ENCODE peak calls at places on chromosomes 2 and 18, in nine cellular contexts. One of them, this sample, is unnamed.

GRCh38 chr2:118291481-118291880 is 203.2 kb downstream of the INSIG2 start:
- DNase-seq in choroid plexus epithelial cell: no peak
- DNase-seq in AG09309: no peak
- DNase-seq in cardiac fibroblast: no peak
- DNase-seq in IMR-90: no peak
- DNase-seq in astrocyte of the spinal cord: peak
- DNase-seq in GM12865: no peak
- DNase-seq in retinal pigment epithelial cell: no peak
- DNase-seq in transverse colon: no peak
- DNase-seq in this sample: peak

GRCh38 chr2:168661404-168661869 is 141.0 kb upstream of the NOSTRIN start:
- DNase-seq in AG09309: no peak
- DNase-seq in GM12865: no peak
- DNase-seq in transverse colon: no peak
- DNase-seq in cardiac fibroblast: no peak
- DNase-seq in astrocyte of the spinal cord: peak
- DNase-seq in choroid plexus epithelial cell: peak
- DNase-seq in retinal pigment epithelial cell: no peak
- DNase-seq in IMR-90: no peak
- DNase-seq in this sample: no peak

GRCh38 chr18:44036500-44036899 is 644.2 kb upstream of the SETBP1 start:
- DNase-seq in transverse colon: no peak
- DNase-seq in retinal pigment epithelial cell: no peak
- DNase-seq in IMR-90: no peak
- DNase-seq in cardiac fibroblast: peak
- DNase-seq in astrocyte of the spinal cord: no peak
- DNase-seq in choroid plexus epithelial cell: peak
- DNase-seq in AG09309: no peak
- DNase-seq in GM12865: no peak
- DNase-seq in this sample: no peak

GRCh38 chr2:25159947-25160346 is 8.4 kb downstream of the POMC start:
- DNase-seq in IMR-90: peak
- DNase-seq in cardiac fibroblast: peak
- DNase-seq in GM12865: no peak
- DNase-seq in astrocyte of the spinal cord: no peak
- DNase-seq in retinal pigment epithelial cell: no peak
- DNase-seq in AG09309: no peak
- DNase-seq in choroid plexus epithelial cell: no peak
- DNase-seq in transverse colon: no peak
- DNase-seq in this sample: no peak

GRCh38 chr2:192190474-192190873 is 4.3 kb downstream of the TMEFF2 start:
- DNase-seq in IMR-90: peak
- DNase-seq in transverse colon: no peak
- DNase-seq in AG09309: peak
- DNase-seq in cardiac fibroblast: peak
- DNase-seq in retinal pigment epithelial cell: no peak
- DNase-seq in choroid plexus epithelial cell: peak
- DNase-seq in GM12865: no peak
- DNase-seq in astrocyte of the spinal cord: peak
- DNase-seq in this sample: peak

GRCh38 chr2:23698733-23699391 is 228.1 kb downstream of the ATAD2B start:
- DNase-seq in AG09309: no peak
- DNase-seq in choroid plexus epithelial cell: peak
- DNase-seq in GM12865: no peak
- DNase-seq in transverse colon: no peak
- DNase-seq in astrocyte of the spinal cord: peak
- DNase-seq in cardiac fibroblast: peak
- DNase-seq in retinal pigment epithelial cell: peak
- DNase-seq in IMR-90: peak
- DNase-seq in this sample: no peak

GRCh38 chr2:104938226-104938941 is 84.5 kb downstream of the POU3F3 start:
- DNase-seq in AG09309: no peak
- DNase-seq in transverse colon: no peak
- DNase-seq in cardiac fibroblast: no peak
- DNase-seq in GM12865: peak
- DNase-seq in IMR-90: no peak
- DNase-seq in choroid plexus epithelial cell: no peak
- DNase-seq in astrocyte of the spinal cord: no peak
- DNase-seq in retinal pigment epithelial cell: no peak
- DNase-seq in this sample: no peak

GRCh38 chr2:101998556-101999121 is 6.9 kb downstream of the IL1R2 start:
- DNase-seq in retinal pigment epithelial cell: no peak
- DNase-seq in astrocyte of the spinal cord: no peak
- DNase-seq in cardiac fibroblast: no peak
- DNase-seq in GM12865: peak
- DNase-seq in choroid plexus epithelial cell: no peak
- DNase-seq in IMR-90: no peak
- DNase-seq in transverse colon: no peak
- DNase-seq in AG09309: no peak
- DNase-seq in this sample: no peak

GRCh38 chr18:34661464-34662087 is 48.5 kb upstream of the DTNA start:
- DNase-seq in AG09309: no peak
- DNase-seq in transverse colon: no peak
- DNase-seq in IMR-90: peak
- DNase-seq in cardiac fibroblast: peak
- DNase-seq in astrocyte of the spinal cord: peak
- DNase-seq in choroid plexus epithelial cell: peak
- DNase-seq in GM12865: peak
- DNase-seq in retinal pigment epithelial cell: no peak
- DNase-seq in this sample: peak

GRCh38 chr2:236876642-236877041 is 209.0 kb upstream of the COPS8 start:
- DNase-seq in astrocyte of the spinal cord: no peak
- DNase-seq in transverse colon: no peak
- DNase-seq in AG09309: no peak
- DNase-seq in cardiac fibroblast: no peak
- DNase-seq in choroid plexus epithelial cell: no peak
- DNase-seq in IMR-90: no peak
- DNase-seq in retinal pigment epithelial cell: no peak
- DNase-seq in GM12865: no peak
- DNase-seq in this sample: no peak

GRCh38 chr2:209314641-209315040 is 109.2 kb upstream of the MAP2 start:
- DNase-seq in cardiac fibroblast: peak
- DNase-seq in transverse colon: no peak
- DNase-seq in choroid plexus epithelial cell: peak
- DNase-seq in astrocyte of the spinal cord: peak
- DNase-seq in IMR-90: no peak
- DNase-seq in GM12865: no peak
- DNase-seq in retinal pigment epithelial cell: no peak
- DNase-seq in AG09309: no peak
- DNase-seq in this sample: no peak

GRCh38 chr18:59006461-59007067 is 133.1 kb upstream of the SEC11C start:
- DNase-seq in AG09309: no peak
- DNase-seq in GM12865: no peak
- DNase-seq in astrocyte of the spinal cord: peak
- DNase-seq in IMR-90: no peak
- DNase-seq in retinal pigment epithelial cell: no peak
- DNase-seq in cardiac fibroblast: peak
- DNase-seq in choroid plexus epithelial cell: peak
- DNase-seq in transverse colon: no peak
- DNase-seq in this sample: peak

GRCh38 chr2:233473386-233473791 is 93.2 kb downstream of the USP40 start:
- DNase-seq in astrocyte of the spinal cord: no peak
- DNase-seq in IMR-90: no peak
- DNase-seq in transverse colon: no peak
- DNase-seq in GM12865: no peak
- DNase-seq in retinal pigment epithelial cell: no peak
- DNase-seq in cardiac fibroblast: no peak
- DNase-seq in AG09309: no peak
- DNase-seq in choroid plexus epithelial cell: no peak
- DNase-seq in this sample: no peak

GRCh38 chr2:37666772-37667171 is 4.7 kb downstream of the CDC42EP3 start:
- DNase-seq in transverse colon: no peak
- DNase-seq in IMR-90: no peak
- DNase-seq in astrocyte of the spinal cord: no peak
- DNase-seq in GM12865: no peak
- DNase-seq in cardiac fibroblast: no peak
- DNase-seq in retinal pigment epithelial cell: no peak
- DNase-seq in AG09309: no peak
- DNase-seq in choroid plexus epithelial cell: no peak
- DNase-seq in this sample: no peak
- H3K4me3 ChIP-seq in transverse colon: no peak
- H3K4me3 ChIP-seq in IMR-90: peak
- H3K4me3 ChIP-seq in astrocyte of the spinal cord: no peak
- H3K4me3 ChIP-seq in GM12865: peak
- H3K4me3 ChIP-seq in cardiac fibroblast: no peak
- H3K4me3 ChIP-seq in retinal pigment epithelial cell: no peak
- H3K4me3 ChIP-seq in AG09309: peak
- H3K4me3 ChIP-seq in choroid plexus epithelial cell: peak
- H3K4me3 ChIP-seq in this sample: no peak

GRCh38 chr2:176181551-176181950 is 6.9 kb upstream of the HOXD1 start:
- DNase-seq in choroid plexus epithelial cell: no peak
- DNase-seq in retinal pigment epithelial cell: no peak
- DNase-seq in AG09309: no peak
- DNase-seq in astrocyte of the spinal cord: no peak
- DNase-seq in transverse colon: no peak
- DNase-seq in GM12865: no peak
- DNase-seq in IMR-90: no peak
- DNase-seq in cardiac fibroblast: no peak
- DNase-seq in this sample: no peak
- TF ChIP-seq CTCF in choroid plexus epithelial cell: no peak
- TF ChIP-seq CTCF in retinal pigment epithelial cell: no peak
- TF ChIP-seq CTCF in AG09309: no peak
- TF ChIP-seq CTCF in astrocyte of the spinal cord: no peak
- TF ChIP-seq CTCF in transverse colon: no peak
- TF ChIP-seq CTCF in GM12865: no peak
- TF ChIP-seq CTCF in IMR-90: no peak
- TF ChIP-seq CTCF in cardiac fibroblast: no peak
- TF ChIP-seq CTCF in this sample: no peak

GRCh38 chr2:45627911-45628310 is 16.8 kb upstream of the SRBD1 start:
- DNase-seq in IMR-90: peak
- DNase-seq in cardiac fibroblast: peak
- DNase-seq in AG09309: no peak
- DNase-seq in GM12865: no peak
- DNase-seq in astrocyte of the spinal cord: peak
- DNase-seq in transverse colon: no peak
- DNase-seq in retinal pigment epithelial cell: no peak
- DNase-seq in choroid plexus epithelial cell: peak
- DNase-seq in this sample: peak

GRCh38 chr2:45622704-45623103 is 11.6 kb upstream of the SRBD1 start:
- DNase-seq in retinal pigment epithelial cell: no peak
- DNase-seq in GM12865: no peak
- DNase-seq in cardiac fibroblast: no peak
- DNase-seq in choroid plexus epithelial cell: no peak
- DNase-seq in AG09309: no peak
- DNase-seq in astrocyte of the spinal cord: no peak
- DNase-seq in transverse colon: no peak
- DNase-seq in IMR-90: no peak
- DNase-seq in this sample: no peak

GRCh38 chr2:45623120-45623519 is 12.1 kb upstream of the SRBD1 start:
- DNase-seq in cardiac fibroblast: no peak
- DNase-seq in GM12865: no peak
- DNase-seq in choroid plexus epithelial cell: no peak
- DNase-seq in transverse colon: no peak
- DNase-seq in IMR-90: no peak
- DNase-seq in astrocyte of the spinal cord: no peak
- DNase-seq in AG09309: no peak
- DNase-seq in retinal pigment epithelial cell: no peak
- DNase-seq in this sample: no peak

GRCh38 chr2:45625824-45626223 is 14.8 kb upstream of the SRBD1 start:
- DNase-seq in astrocyte of the spinal cord: no peak
- DNase-seq in AG09309: no peak
- DNase-seq in GM12865: no peak
- DNase-seq in retinal pigment epithelial cell: no peak
- DNase-seq in transverse colon: no peak
- DNase-seq in choroid plexus epithelial cell: no peak
- DNase-seq in cardiac fibroblast: no peak
- DNase-seq in IMR-90: no peak
- DNase-seq in this sample: no peak

GRCh38 chr2:45626387-45627010 is 15.4 kb upstream of the SRBD1 start:
- DNase-seq in retinal pigment epithelial cell: no peak
- DNase-seq in choroid plexus epithelial cell: no peak
- DNase-seq in AG09309: no peak
- DNase-seq in transverse colon: no peak
- DNase-seq in cardiac fibroblast: no peak
- DNase-seq in astrocyte of the spinal cord: no peak
- DNase-seq in GM12865: no peak
- DNase-seq in IMR-90: no peak
- DNase-seq in this sample: no peak
- H3K4me3 ChIP-seq in retinal pigment epithelial cell: no peak
- H3K4me3 ChIP-seq in choroid plexus epithelial cell: no peak
- H3K4me3 ChIP-seq in AG09309: no peak
- H3K4me3 ChIP-seq in transverse colon: no peak
- H3K4me3 ChIP-seq in cardiac fibroblast: no peak
- H3K4me3 ChIP-seq in astrocyte of the spinal cord: no peak
- H3K4me3 ChIP-seq in GM12865: no peak
- H3K4me3 ChIP-seq in IMR-90: no peak
- H3K4me3 ChIP-seq in this sample: no peak

DNA sequence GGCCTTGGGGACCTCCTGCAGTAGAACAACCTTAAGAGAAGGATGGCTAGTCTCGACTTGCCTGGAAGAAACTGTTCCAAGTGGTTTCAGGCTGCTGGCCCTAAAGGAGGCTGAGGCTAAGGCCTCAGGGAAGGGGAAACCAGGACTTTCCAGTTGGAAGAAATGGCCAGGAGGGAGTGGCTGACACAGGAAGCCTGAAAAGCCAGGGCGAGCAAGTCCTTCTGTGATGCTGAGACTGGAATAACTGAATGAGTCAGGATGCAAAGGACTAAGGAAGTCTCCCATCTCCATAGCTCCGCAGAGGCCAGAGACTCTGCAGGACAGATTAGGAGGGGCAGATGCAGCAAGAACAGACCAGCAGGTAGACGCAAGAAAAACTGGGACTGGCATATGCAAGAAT is 7.4 kb downstream of the HTRA2 start:
- DNase-seq in astrocyte of the spinal cord: no peak
- DNase-seq in retinal pigment epithelial cell: no peak
- DNase-seq in transverse colon: no peak
- DNase-seq in GM12865: no peak
- DNase-seq in choroid plexus epithelial cell: no peak
- DNase-seq in cardiac fibroblast: no peak
- DNase-seq in AG09309: no peak
- DNase-seq in IMR-90: no peak
- DNase-seq in this sample: peak
- TF ChIP-seq CTCF in astrocyte of the spinal cord: no peak
- TF ChIP-seq CTCF in retinal pigment epithelial cell: no peak
- TF ChIP-seq CTCF in transverse colon: no peak
- TF ChIP-seq CTCF in GM12865: no peak
- TF ChIP-seq CTCF in choroid plexus epithelial cell: no peak
- TF ChIP-seq CTCF in cardiac fibroblast: no peak
- TF ChIP-seq CTCF in AG09309: no peak
- TF ChIP-seq CTCF in IMR-90: no peak
- TF ChIP-seq CTCF in this sample: no peak

GRCh38 chr2:59312967-59313943 is 1072.1 kb upstream of the FANCL start:
- DNase-seq in GM12865: no peak
- DNase-seq in IMR-90: no peak
- DNase-seq in astrocyte of the spinal cord: no peak
- DNase-seq in cardiac fibroblast: no peak
- DNase-seq in transverse colon: no peak
- DNase-seq in choroid plexus epithelial cell: no peak
- DNase-seq in AG09309: no peak
- DNase-seq in retinal pigment epithelial cell: no peak
- DNase-seq in this sample: no peak
- H3K4me3 ChIP-seq in GM12865: no peak
- H3K4me3 ChIP-seq in IMR-90: no peak
- H3K4me3 ChIP-seq in astrocyte of the spinal cord: no peak
- H3K4me3 ChIP-seq in cardiac fibroblast: no peak
- H3K4me3 ChIP-seq in transverse colon: no peak
- H3K4me3 ChIP-seq in choroid plexus epithelial cell: no peak
- H3K4me3 ChIP-seq in AG09309: no peak
- H3K4me3 ChIP-seq in retinal pigment epithelial cell: no peak
- H3K4me3 ChIP-seq in this sample: no peak

This sample was measured in fibroblast of the aortic adventitia.